ENCODE peak calls at places on chromosomes 11 and 22, in ten cellular contexts. Q is Caco-2, W is fibroblast of lung, V is body of pancreas, S is adipocyte, Z is OCI-LY7, U is ovary, H is thoracic aorta, X is lower lobe of right lung, L is IMR-90. E is an unnamed sample. For H3K4me1, the result is how much of the 10 kb centered on the place peaks cover.

GRCh38 chr11:9719949-9720646 is 56.2 kb downstream of the SWAP70 start:
- DNase-seq in U (no peak), X (no peak), L (no peak), H (no peak), V (no peak), W (no peak), Q (no peak), S (no peak), Z (peak), E (no peak)

GRCh38 chr11:75576445-75577049 is 14.5 kb downstream of the SERPINH1 start:
- DNase-seq in X (peak), Q (peak), H (no peak), S (peak), U (peak), Z (peak), L (peak), V (peak), W (peak), E (no peak)

GRCh38 chr11:102390667-102391449 is 43.8 kb downstream of the BIRC2 start:
- DNase-seq in S (peak), W (peak), U (no peak), X (peak), Q (peak), H (no peak), L (peak), V (peak), Z (peak), E (peak)

GRCh38 chr11:116167706-116168458 is 604.9 kb downstream of the BUD13 start:
- DNase-seq in L (no peak), Z (no peak), V (no peak), H (no peak), X (no peak), W (no peak), Q (no peak), U (no peak), S (no peak), E (no peak)

GRCh38 chr11:8098361-8098760 is 17.4 kb downstream of the TUB start:
- DNase-seq in H (no peak), S (peak), L (peak), W (peak), Q (no peak), V (no peak), U (no peak), X (no peak), Z (no peak), E (no peak)

GRCh38 chr22:26544489-26544888 is 32.2 kb upstream of the TFIP11 start:
- DNase-seq in H (no peak), S (no peak), X (no peak), Z (no peak), Q (no peak), L (no peak), W (no peak), U (no peak), V (no peak), E (no peak)

GRCh38 chr22:17972385-17973181 is 51.8 kb downstream of the MICAL3 start:
- DNase-seq in V (peak), Z (no peak), H (no peak), Q (peak), S (peak), X (no peak), U (peak), L (peak), W (peak), E (no peak)

GRCh38 chr11:74687237-74688005 is 43.8 kb downstream of the CHRDL2 start:
- DNase-seq in W (peak), S (peak), V (no peak), X (peak), Z (no peak), H (no peak), U (peak), L (peak), Q (no peak), E (no peak)

GRCh38 chr22:49658902-49659280 is 168.8 kb downstream of the BRD1 start:
- DNase-seq in V (no peak), Q (no peak), X (peak), S (no peak), U (no peak), Z (no peak), L (no peak), W (no peak), H (no peak), E (no peak)

GRCh38 chr11:132312616-132313210 is 942.3 kb downstream of the NTM start:
- DNase-seq in H (no peak), L (peak), X (no peak), Z (peak), V (no peak), Q (peak), W (peak), U (no peak), S (peak), E (no peak)

GRCh38 chr11:63673579-63673978 is 2.4 kb upstream of the ATL3 start:
- DNase-seq in Q (no peak), S (no peak), W (peak), V (no peak), Z (no peak), X (no peak), L (peak), H (no peak), U (no peak), E (no peak)

GRCh38 chr11:39975091-39975490 is 1484.4 kb downstream of the LRRC4C start:
- DNase-seq in H (no peak), Z (no peak), S (no peak), U (no peak), X (no peak), L (no peak), Q (no peak), V (no peak), W (no peak), E (no peak)

GRCh38 chr11:66013762-66014100 is 1.9 kb downstream of the CST6 start:
- DNase-seq in U (no peak), Q (no peak), L (no peak), H (no peak), Z (no peak), W (no peak), S (no peak), V (no peak), X (no peak), E (no peak)

GRCh38 chr11:61698173-61698965 is 18.2 kb downstream of the DAGLA start:
- DNase-seq in V (peak), L (no peak), H (no peak), S (no peak), W (no peak), Q (no peak), X (no peak), Z (peak), U (no peak), E (no peak)

GRCh38 chr11:30917859-30918478 is 331.8 kb upstream of the MPPED2 start:
- DNase-seq in V (peak), Z (peak), S (peak), U (no peak), X (no peak), L (peak), H (no peak), Q (peak), W (peak), E (no peak)

GRCh38 chr22:48739348-48740085 is 1088.2 kb downstream of the BRD1 start:
- DNase-seq in X (no peak), V (no peak), H (no peak), Q (no peak), U (peak), L (no peak), Z (no peak), S (no peak), W (no peak), E (no peak)

GRCh38 chr11:9625158-9625557 is 38.7 kb upstream of the SWAP70 start:
- DNase-seq in S (no peak), X (no peak), W (peak), L (no peak), U (no peak), H (no peak), Q (no peak), V (no peak), Z (no peak), E (no peak)

GRCh38 chr22:28250036-28250695 is 331.1 kb upstream of the PITPNB start:
- DNase-seq in U (no peak), V (no peak), X (no peak), W (peak), L (no peak), S (no peak), H (no peak), Q (no peak), Z (no peak), E (no peak)

GRCh38 chr11:88175004-88175706 is at the start of gene RAB38:
- DNase-seq in H (no peak), V (peak), L (peak), Z (peak), U (peak), X (peak), Q (peak), S (peak), W (peak), E (peak)

GRCh38 chr11:66369073-66369894 is 2.3 kb downstream of the SLC29A2 start:
- DNase-seq in H (no peak), V (no peak), Q (no peak), W (no peak), L (no peak), Z (no peak), X (no peak), U (peak), S (no peak), E (no peak)

GRCh38 chr11:47010192-47010591 is 73.6 kb downstream of the CSTPP1 start:
- DNase-seq in X (no peak), V (no peak), U (no peak), W (no peak), S (no peak), L (peak), Q (no peak), Z (no peak), H (no peak), E (no peak)

GRCh38 chr11:134074346-134074745 is 5.5 kb downstream of the JAM3 start:
- DNase-seq in X (no peak), H (no peak), W (peak), V (no peak), S (peak), U (no peak), Z (no peak), Q (no peak), L (no peak), E (no peak)

GRCh38 chr11:68053117-68053516 is 14.3 kb downstream of the TCIRG1 start:
- DNase-seq in U (no peak), Z (no peak), V (peak), H (no peak), S (no peak), W (no peak), L (no peak), X (no peak), Q (peak), E (no peak)
- H3K4me1 ChIP-seq in U (under half), Z (under half), V (under half), H (under half), S (under half), W (under half), L (under half), X (under half), Q (under half), E (under half)

GRCh38 chr11:126995989-126996388 is 4.6 kb downstream of the KIRREL3 start:
- DNase-seq in S (no peak), Q (no peak), V (no peak), L (no peak), U (no peak), H (no peak), X (no peak), Z (no peak), W (no peak), E (no peak)
- H3K4me1 ChIP-seq in S (under half), Q (under half), V (under half), L (under half), U (under half), H (under half), X (under half), Z (under half), W (under half), E (under half)

DNA sequence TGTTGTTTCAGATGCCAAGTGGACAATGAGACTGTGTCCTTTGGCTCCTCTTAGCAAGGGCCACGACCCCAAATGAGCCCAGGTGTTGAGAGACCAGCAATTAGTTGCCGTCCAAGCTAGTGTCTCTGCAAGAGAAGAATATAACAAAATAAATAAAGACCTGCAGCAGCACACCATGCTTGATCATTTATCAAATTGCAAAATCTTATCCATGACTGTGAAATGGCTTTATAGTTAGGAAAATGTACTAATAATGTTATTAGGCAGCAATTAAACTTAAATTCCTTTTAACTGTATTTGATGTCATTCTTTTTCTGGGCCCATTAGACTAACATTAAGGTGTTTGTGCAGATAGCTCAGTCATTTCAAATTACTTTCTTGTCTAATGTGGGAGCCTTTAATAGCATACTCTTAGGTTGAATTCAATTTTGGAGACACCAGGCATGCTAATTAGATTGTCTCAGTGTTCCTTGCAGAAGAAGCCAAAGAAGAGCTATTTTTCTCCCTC is 176.1 kb downstream of the RRAS2 start:
- DNase-seq in S (no peak), Z (no peak), W (no peak), X (no peak), Q (no peak), L (no peak), U (no peak), V (no peak), H (no peak), E (no peak)
- H3K4me1 ChIP-seq in S (half or more), Z (under half), W (under half), X (under half), Q (under half), L (under half), U (under half), V (under half), H (under half), E (under half)

GRCh38 chr11:951507-951906 is 25.8 kb downstream of the AP2A2 start:
- DNase-seq in U (no peak), Q (no peak), X (no peak), L (no peak), Z (no peak), S (no peak), V (no peak), H (no peak), W (no peak), E (no peak)
- H3K4me1 ChIP-seq in U (under half), Q (half or more), X (under half), L (under half), Z (under half), S (under half), V (half or more), H (under half), W (under half), E (under half)

GRCh38 chr11:57424802-57425564 is 1.9 kb downstream of the SLC43A3 start:
- DNase-seq in W (peak), V (peak), X (peak), L (peak), Z (peak), H (peak), S (peak), U (peak), Q (no peak), E (peak)
- H3K4me1 ChIP-seq in W (under half), V (under half), X (half or more), L (under half), Z (under half), H (under half), S (under half), U (under half), Q (under half), E (under half)